ENCODE peak calls at places on chromosomes 4 and X, in six cellular contexts. One of them, this sample, is unnamed.

GRCh38 chrX:44400588-44400987 is 57.1 kb upstream of the EFHC2 start:
- DNase-seq in cardiac fibroblast: peak
- DNase-seq in nephron progenitor cell: no peak
- DNase-seq in fibroblast of lung: peak
- DNase-seq in body of pancreas: peak
- DNase-seq in BJ: peak
- DNase-seq in this sample: peak

GRCh38 chr4:89270792-89271191 is 36.8 kb downstream of the GPRIN3 start:
- DNase-seq in body of pancreas: no peak
- DNase-seq in BJ: no peak
- DNase-seq in nephron progenitor cell: no peak
- DNase-seq in cardiac fibroblast: no peak
- DNase-seq in fibroblast of lung: no peak
- DNase-seq in this sample: no peak

GRCh38 chrX:13287816-13288215 is 32.0 kb downstream of the ATXN3L start:
- DNase-seq in nephron progenitor cell: no peak
- DNase-seq in body of pancreas: no peak
- DNase-seq in fibroblast of lung: peak
- DNase-seq in cardiac fibroblast: peak
- DNase-seq in BJ: no peak
- DNase-seq in this sample: peak

GRCh38 chr4:114466299-114466698 is 132.3 kb upstream of the UGT8 start:
- DNase-seq in BJ: no peak
- DNase-seq in fibroblast of lung: no peak
- DNase-seq in body of pancreas: no peak
- DNase-seq in cardiac fibroblast: no peak
- DNase-seq in nephron progenitor cell: no peak
- DNase-seq in this sample: no peak

GRCh38 chrX:7514871-7515599 is 327.9 kb upstream of the VCX start:
- DNase-seq in cardiac fibroblast: no peak
- DNase-seq in nephron progenitor cell: no peak
- DNase-seq in fibroblast of lung: no peak
- DNase-seq in body of pancreas: no peak
- DNase-seq in BJ: no peak
- DNase-seq in this sample: no peak

GRCh38 chrX:119990409-119990994 is 47.0 kb upstream of the NKAP start:
- DNase-seq in cardiac fibroblast: no peak
- DNase-seq in nephron progenitor cell: peak
- DNase-seq in body of pancreas: peak
- DNase-seq in BJ: no peak
- DNase-seq in fibroblast of lung: no peak
- DNase-seq in this sample: no peak

GRCh38 chr4:31078661-31079060 is 358.5 kb downstream of the PCDH7 start:
- DNase-seq in cardiac fibroblast: no peak
- DNase-seq in nephron progenitor cell: no peak
- DNase-seq in fibroblast of lung: peak
- DNase-seq in BJ: no peak
- DNase-seq in body of pancreas: no peak
- DNase-seq in this sample: no peak

GRCh38 chrX:103831803-103832544 is at the start of gene RAB9B:
- DNase-seq in nephron progenitor cell: peak
- DNase-seq in BJ: no peak
- DNase-seq in body of pancreas: peak
- DNase-seq in fibroblast of lung: peak
- DNase-seq in cardiac fibroblast: peak
- DNase-seq in this sample: no peak

GRCh38 chrX:100939336-100939735 is 10.6 kb upstream of the XKRX start:
- DNase-seq in nephron progenitor cell: no peak
- DNase-seq in body of pancreas: no peak
- DNase-seq in cardiac fibroblast: no peak
- DNase-seq in fibroblast of lung: no peak
- DNase-seq in BJ: no peak
- DNase-seq in this sample: no peak

GRCh38 chrX:137432609-137433008 is 133.3 kb upstream of the ZIC3 start:
- DNase-seq in fibroblast of lung: no peak
- DNase-seq in cardiac fibroblast: no peak
- DNase-seq in nephron progenitor cell: peak
- DNase-seq in body of pancreas: peak
- DNase-seq in BJ: no peak
- DNase-seq in this sample: no peak

GRCh38 chr4:76772498-76773106 is 125.3 kb downstream of the SOWAHB start:
- DNase-seq in cardiac fibroblast: peak
- DNase-seq in nephron progenitor cell: no peak
- DNase-seq in BJ: no peak
- DNase-seq in body of pancreas: no peak
- DNase-seq in fibroblast of lung: peak
- DNase-seq in this sample: peak

GRCh38 chrX:72498782-72499181 is 73.9 kb downstream of the HDAC8 start:
- DNase-seq in body of pancreas: no peak
- DNase-seq in fibroblast of lung: peak
- DNase-seq in BJ: no peak
- DNase-seq in nephron progenitor cell: no peak
- DNase-seq in cardiac fibroblast: peak
- DNase-seq in this sample: no peak

GRCh38 chr4:174120446-174121142 is 162.9 kb downstream of the FBXO8 start:
- DNase-seq in body of pancreas: peak
- DNase-seq in fibroblast of lung: peak
- DNase-seq in cardiac fibroblast: peak
- DNase-seq in BJ: peak
- DNase-seq in nephron progenitor cell: peak
- DNase-seq in this sample: peak

GRCh38 chr4:172042714-172043114 is 229.5 kb downstream of the GALNTL6 start:
- DNase-seq in BJ: no peak
- DNase-seq in nephron progenitor cell: no peak
- DNase-seq in fibroblast of lung: no peak
- DNase-seq in body of pancreas: peak
- DNase-seq in cardiac fibroblast: no peak
- DNase-seq in this sample: no peak

GRCh38 chr4:71765837-71766236 is 18.0 kb downstream of the GC start:
- DNase-seq in body of pancreas: no peak
- DNase-seq in nephron progenitor cell: no peak
- DNase-seq in fibroblast of lung: no peak
- DNase-seq in cardiac fibroblast: no peak
- DNase-seq in BJ: no peak
- DNase-seq in this sample: no peak

GRCh38 chr4:159308571-159309340 is 205.9 kb downstream of the RAPGEF2 start:
- DNase-seq in nephron progenitor cell: no peak
- DNase-seq in cardiac fibroblast: no peak
- DNase-seq in BJ: peak
- DNase-seq in fibroblast of lung: no peak
- DNase-seq in body of pancreas: no peak
- DNase-seq in this sample: peak

GRCh38 chrX:110407910-110408545 is 49.4 kb downstream of the RTL9 start:
- DNase-seq in body of pancreas: peak
- DNase-seq in cardiac fibroblast: peak
- DNase-seq in BJ: no peak
- DNase-seq in fibroblast of lung: peak
- DNase-seq in nephron progenitor cell: peak
- DNase-seq in this sample: peak

GRCh38 chr4:177728361-177729152 is 286.3 kb upstream of the AGA start:
- DNase-seq in cardiac fibroblast: no peak
- DNase-seq in body of pancreas: peak
- DNase-seq in fibroblast of lung: no peak
- DNase-seq in nephron progenitor cell: no peak
- DNase-seq in BJ: no peak
- DNase-seq in this sample: no peak

GRCh38 chrX:9464435-9465371 is at the start of gene TBL1X:
- DNase-seq in nephron progenitor cell: peak
- DNase-seq in body of pancreas: no peak
- DNase-seq in BJ: no peak
- DNase-seq in fibroblast of lung: peak
- DNase-seq in cardiac fibroblast: peak
- DNase-seq in this sample: peak

GRCh38 chr4:20421586-20421985 is 169.9 kb downstream of the SLIT2 start:
- DNase-seq in nephron progenitor cell: no peak
- DNase-seq in BJ: no peak
- DNase-seq in cardiac fibroblast: no peak
- DNase-seq in fibroblast of lung: peak
- DNase-seq in body of pancreas: no peak
- DNase-seq in this sample: no peak

GRCh38 chr4:133270021-133270570 is 121.0 kb downstream of the PCDH10 start:
- DNase-seq in cardiac fibroblast: no peak
- DNase-seq in BJ: no peak
- DNase-seq in body of pancreas: no peak
- DNase-seq in fibroblast of lung: peak
- DNase-seq in nephron progenitor cell: no peak
- DNase-seq in this sample: no peak

GRCh38 chr4:1238676-1239000 is 10.3 kb downstream of the CTBP1 start:
- DNase-seq in body of pancreas: no peak
- DNase-seq in nephron progenitor cell: no peak
- DNase-seq in fibroblast of lung: no peak
- DNase-seq in cardiac fibroblast: no peak
- DNase-seq in BJ: no peak
- DNase-seq in this sample: no peak

DNA sequence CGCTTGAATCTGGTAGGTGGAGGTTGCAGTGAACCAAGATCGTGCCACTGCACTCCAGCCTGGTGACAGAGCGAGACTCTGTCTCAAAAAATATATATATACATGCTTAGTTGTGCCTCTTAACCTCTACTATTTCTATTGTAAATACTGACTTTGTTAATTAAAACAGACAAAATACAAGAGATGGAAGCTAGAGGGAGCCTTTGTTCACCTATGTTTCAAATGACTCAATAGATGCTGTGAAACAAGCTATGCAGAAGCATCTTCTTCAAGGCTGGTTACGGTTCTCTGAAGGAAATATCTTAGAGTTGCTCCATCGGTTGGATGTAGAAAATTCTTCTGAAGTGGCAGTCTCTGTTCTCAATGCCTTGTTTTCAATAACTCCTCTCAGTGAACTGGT is 6.2 kb downstream of the NCAPG start:
- DNase-seq in cardiac fibroblast: peak
- DNase-seq in nephron progenitor cell: no peak
- DNase-seq in body of pancreas: no peak
- DNase-seq in fibroblast of lung: peak
- DNase-seq in BJ: peak
- DNase-seq in this sample: peak
- TF ChIP-seq CTCF in cardiac fibroblast: peak
- TF ChIP-seq CTCF in nephron progenitor cell: peak
- TF ChIP-seq CTCF in body of pancreas: peak
- TF ChIP-seq CTCF in fibroblast of lung: peak
- TF ChIP-seq CTCF in BJ: peak
- TF ChIP-seq CTCF in this sample: peak

GRCh38 chr4:185810746-185811508 is 1.1 kb downstream of the SORBS2 start:
- DNase-seq in body of pancreas: no peak
- DNase-seq in fibroblast of lung: no peak
- DNase-seq in nephron progenitor cell: no peak
- DNase-seq in cardiac fibroblast: no peak
- DNase-seq in BJ: no peak
- DNase-seq in this sample: no peak
- TF ChIP-seq CTCF in body of pancreas: no peak
- TF ChIP-seq CTCF in fibroblast of lung: no peak
- TF ChIP-seq CTCF in nephron progenitor cell: no peak
- TF ChIP-seq CTCF in cardiac fibroblast: no peak
- TF ChIP-seq CTCF in BJ: no peak
- TF ChIP-seq CTCF in this sample: no peak

GRCh38 chr4:162239992-162240769 is 76.4 kb upstream of the FSTL5 start:
- DNase-seq in BJ: no peak
- DNase-seq in cardiac fibroblast: no peak
- DNase-seq in nephron progenitor cell: no peak
- DNase-seq in fibroblast of lung: no peak
- DNase-seq in body of pancreas: no peak
- DNase-seq in this sample: no peak
- TF ChIP-seq CTCF in BJ: no peak
- TF ChIP-seq CTCF in cardiac fibroblast: no peak
- TF ChIP-seq CTCF in nephron progenitor cell: no peak
- TF ChIP-seq CTCF in fibroblast of lung: no peak
- TF ChIP-seq CTCF in body of pancreas: no peak
- TF ChIP-seq CTCF in this sample: no peak

GRCh38 chrX:64894454-64895038 is 81.7 kb downstream of the ZC4H2 start:
- DNase-seq in body of pancreas: peak
- DNase-seq in fibroblast of lung: no peak
- DNase-seq in cardiac fibroblast: peak
- DNase-seq in nephron progenitor cell: peak
- DNase-seq in BJ: no peak
- DNase-seq in this sample: no peak
- TF ChIP-seq CTCF in body of pancreas: no peak
- TF ChIP-seq CTCF in fibroblast of lung: peak
- TF ChIP-seq CTCF in cardiac fibroblast: peak
- TF ChIP-seq CTCF in nephron progenitor cell: peak
- TF ChIP-seq CTCF in BJ: peak
- TF ChIP-seq CTCF in this sample: peak

DNA sequence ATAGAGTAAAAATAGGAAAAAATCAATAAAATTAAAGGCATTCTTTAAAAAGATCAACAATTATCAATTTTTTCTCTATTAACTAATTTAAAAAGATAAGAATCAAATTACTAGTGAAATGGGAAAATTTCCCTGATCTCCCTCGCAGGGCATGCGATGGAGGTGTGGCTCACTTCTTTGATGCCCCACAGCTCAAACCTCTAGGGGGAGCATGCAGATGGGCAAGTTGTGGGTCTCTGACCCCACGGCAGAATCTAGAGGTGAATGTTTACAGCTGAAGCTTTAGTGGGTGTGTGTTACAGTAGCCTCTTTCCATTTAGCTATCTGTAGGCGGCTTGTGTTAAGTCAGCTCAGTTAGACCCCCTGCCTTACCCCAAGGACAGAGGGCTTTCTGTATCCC is 1348.8 kb downstream of the PCDH18 start:
- DNase-seq in fibroblast of lung: no peak
- DNase-seq in cardiac fibroblast: no peak
- DNase-seq in BJ: no peak
- DNase-seq in nephron progenitor cell: no peak
- DNase-seq in body of pancreas: no peak
- DNase-seq in this sample: no peak
- TF ChIP-seq CTCF in fibroblast of lung: no peak
- TF ChIP-seq CTCF in cardiac fibroblast: no peak
- TF ChIP-seq CTCF in BJ: no peak
- TF ChIP-seq CTCF in nephron progenitor cell: no peak
- TF ChIP-seq CTCF in body of pancreas: no peak
- TF ChIP-seq CTCF in this sample: no peak

DNA sequence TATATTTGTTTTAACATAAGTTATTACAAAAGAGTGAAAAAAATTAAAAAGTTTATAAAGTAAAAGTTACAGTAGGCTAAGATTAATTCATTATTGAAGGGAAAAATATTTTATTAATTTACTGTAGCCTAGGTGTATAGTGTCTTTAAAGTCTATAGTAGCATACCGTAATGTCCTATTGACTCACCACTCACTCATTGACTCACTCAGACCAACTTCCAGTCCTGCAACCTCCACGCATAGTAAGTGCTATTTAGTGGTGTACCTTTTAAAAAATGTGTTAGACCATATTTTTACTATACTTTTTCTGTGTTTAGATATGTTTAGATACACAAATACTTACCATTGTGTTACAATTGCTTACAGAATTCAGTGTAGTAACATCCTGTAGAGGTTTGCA is 841.1 kb downstream of the CENPC start:
- DNase-seq in body of pancreas: no peak
- DNase-seq in BJ: no peak
- DNase-seq in nephron progenitor cell: no peak
- DNase-seq in fibroblast of lung: no peak
- DNase-seq in cardiac fibroblast: no peak
- DNase-seq in this sample: no peak
- TF ChIP-seq CTCF in body of pancreas: no peak
- TF ChIP-seq CTCF in BJ: no peak
- TF ChIP-seq CTCF in nephron progenitor cell: no peak
- TF ChIP-seq CTCF in fibroblast of lung: no peak
- TF ChIP-seq CTCF in cardiac fibroblast: no peak
- TF ChIP-seq CTCF in this sample: no peak

This sample was measured in HFFc6.